ENCODE peak calls at places on chromosome 17, in nine cellular contexts. X, I, Z, L, R, E, Q, D and N are unnamed samples.

GRCh38 chr17:9985622-9986021 is 80.6 kb upstream of the RCVRN start:
- DNase-seq in X (no peak), I (no peak), Z (no peak), L (no peak), R (no peak), E (no peak), Q (no peak), D (no peak), N (no peak)

GRCh38 chr17:64096037-64096436 is 33.9 kb downstream of the ERN1 start:
- DNase-seq in X (no peak), I (no peak), Z (no peak), L (no peak), R (no peak), E (no peak), Q (no peak), D (no peak), N (no peak)

GRCh38 chr17:81481011-81481799 is 31.4 kb downstream of the ACTG1 start:
- DNase-seq in X (peak), I (no peak), Z (peak), L (no peak), R (no peak), E (peak), Q (peak), D (peak), N (peak)

GRCh38 chr17:44906010-44906646 is 6.9 kb upstream of the EFTUD2 start:
- DNase-seq in X (no peak), I (no peak), Z (no peak), L (no peak), R (no peak), E (no peak), Q (no peak), D (no peak), N (no peak)

GRCh38 chr17:266701-267656 is 85.5 kb upstream of the DOC2B start:
- DNase-seq in X (peak), I (peak), Z (peak), L (no peak), R (no peak), E (peak), Q (peak), D (peak), N (no peak)

GRCh38 chr17:40623419-40624217 is 24.0 kb downstream of the SMARCE1 start:
- DNase-seq in X (no peak), I (no peak), Z (no peak), L (no peak), R (no peak), E (no peak), Q (no peak), D (no peak), N (peak)

GRCh38 chr17:3959295-3959899 is 4.8 kb downstream of the ATP2A3 start:
- DNase-seq in X (no peak), I (peak), Z (no peak), L (no peak), R (no peak), E (no peak), Q (no peak), D (no peak), N (no peak)

GRCh38 chr17:34820922-34821321 is 140.3 kb downstream of the CCT6B start:
- DNase-seq in X (no peak), I (no peak), Z (no peak), L (no peak), R (no peak), E (no peak), Q (no peak), D (no peak), N (no peak)

GRCh38 chr17:63039899-63040602 is 74.0 kb downstream of the TANC2 start:
- DNase-seq in X (no peak), I (no peak), Z (no peak), L (no peak), R (no peak), E (no peak), Q (no peak), D (no peak), N (peak)

GRCh38 chr17:46910179-46910927 is 12.6 kb upstream of the GOSR2 start:
- DNase-seq in X (no peak), I (no peak), Z (no peak), L (no peak), R (no peak), E (no peak), Q (no peak), D (no peak), N (no peak)

GRCh38 chr17:73142763-73143395 is 21.9 kb upstream of the SSTR2 start:
- DNase-seq in X (no peak), I (no peak), Z (no peak), L (no peak), R (no peak), E (no peak), Q (no peak), D (no peak), N (no peak)

GRCh38 chr17:50882851-50883250 is 16.7 kb upstream of the TOB1 start:
- DNase-seq in X (no peak), I (no peak), Z (no peak), L (no peak), R (no peak), E (no peak), Q (no peak), D (no peak), N (no peak)

GRCh38 chr17:73369126-73369525 is 57.3 kb upstream of the CDC42EP4 start:
- DNase-seq in X (no peak), I (no peak), Z (no peak), L (no peak), R (no peak), E (no peak), Q (no peak), D (no peak), N (no peak)

GRCh38 chr17:43006639-43007551 is at the start of gene IFI35:
- DNase-seq in X (peak), I (peak), Z (peak), L (no peak), R (peak), E (peak), Q (peak), D (peak), N (peak)
- TF ChIP-seq CTCF in X (peak), I (peak), Z (peak), L (peak), R (no peak), E (peak), Q (peak), D (peak), N (peak)

DNA sequence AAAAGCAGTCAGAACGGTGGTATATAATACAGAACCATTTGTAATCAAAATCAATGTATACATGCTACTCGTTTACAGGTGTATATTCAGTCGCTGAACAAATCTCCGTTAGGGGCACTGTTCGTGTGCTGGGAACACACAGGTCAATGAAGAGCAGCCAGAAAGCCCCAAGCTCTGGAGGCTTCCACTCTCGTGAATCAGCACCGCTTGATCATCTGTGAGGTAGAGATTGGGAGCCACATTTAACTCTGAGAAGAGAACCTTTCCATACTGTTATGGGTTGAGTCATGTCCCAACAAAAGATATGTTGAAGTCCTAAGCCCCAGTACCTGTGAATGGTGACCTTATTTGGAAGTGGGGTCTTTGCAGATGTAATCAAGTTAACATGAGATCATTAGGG is 5.4 kb upstream of the CYTH1 start:
- DNase-seq in X (no peak), I (no peak), Z (no peak), L (no peak), R (no peak), E (no peak), Q (no peak), D (no peak), N (no peak)
- TF ChIP-seq CTCF in X (no peak), I (no peak), Z (no peak), L (no peak), R (no peak), E (no peak), Q (no peak), D (no peak), N (no peak)

DNA sequence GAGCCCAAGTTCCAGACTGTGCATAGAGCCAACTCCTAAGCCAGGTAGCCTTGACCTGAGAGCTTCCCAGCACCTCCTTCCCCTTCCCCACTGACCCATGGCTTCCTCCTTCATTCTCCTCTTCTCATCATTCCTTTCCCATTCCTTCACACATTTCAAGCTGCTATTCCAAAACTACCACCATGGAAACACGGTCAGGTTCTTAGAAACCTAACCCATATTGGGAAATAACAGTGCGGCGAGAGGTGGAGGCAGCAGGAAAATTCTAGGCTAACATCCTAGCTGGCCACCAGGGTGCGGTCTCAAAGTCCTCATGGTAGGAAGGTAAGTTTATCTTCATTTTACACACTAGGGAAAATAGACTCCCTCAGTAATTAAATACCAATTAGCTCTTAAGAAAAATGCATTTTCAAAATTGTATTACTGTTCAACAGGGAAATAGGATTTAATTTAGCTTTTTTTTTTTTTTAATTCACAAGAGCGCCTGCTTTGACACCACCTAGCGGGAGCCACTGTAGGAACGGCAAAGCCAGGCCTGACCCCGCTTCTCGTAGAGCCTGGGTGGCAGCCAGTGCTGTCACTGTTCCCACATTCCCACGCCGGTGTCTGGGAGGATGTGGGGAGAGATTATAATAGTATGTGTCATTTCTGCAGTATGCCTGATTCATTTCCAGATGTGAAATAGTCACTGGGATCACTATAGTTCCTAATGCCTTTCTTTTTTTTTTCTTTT is 14.0 kb upstream of the SPHK1 start:
- DNase-seq in X (peak), I (no peak), Z (peak), L (no peak), R (peak), E (peak), Q (peak), D (no peak), N (no peak)
- TF ChIP-seq CTCF in X (peak), I (no peak), Z (peak), L (peak), R (peak), E (peak), Q (peak), D (no peak), N (no peak)

GRCh38 chr17:58136669-58137279 is 11.4 kb upstream of the OR4D1 start:
- DNase-seq in X (no peak), I (no peak), Z (no peak), L (no peak), R (no peak), E (no peak), Q (no peak), D (no peak), N (no peak)
- TF ChIP-seq CTCF in X (no peak), I (no peak), Z (no peak), L (peak), R (no peak), E (peak), Q (peak), D (no peak), N (no peak)

DNA sequence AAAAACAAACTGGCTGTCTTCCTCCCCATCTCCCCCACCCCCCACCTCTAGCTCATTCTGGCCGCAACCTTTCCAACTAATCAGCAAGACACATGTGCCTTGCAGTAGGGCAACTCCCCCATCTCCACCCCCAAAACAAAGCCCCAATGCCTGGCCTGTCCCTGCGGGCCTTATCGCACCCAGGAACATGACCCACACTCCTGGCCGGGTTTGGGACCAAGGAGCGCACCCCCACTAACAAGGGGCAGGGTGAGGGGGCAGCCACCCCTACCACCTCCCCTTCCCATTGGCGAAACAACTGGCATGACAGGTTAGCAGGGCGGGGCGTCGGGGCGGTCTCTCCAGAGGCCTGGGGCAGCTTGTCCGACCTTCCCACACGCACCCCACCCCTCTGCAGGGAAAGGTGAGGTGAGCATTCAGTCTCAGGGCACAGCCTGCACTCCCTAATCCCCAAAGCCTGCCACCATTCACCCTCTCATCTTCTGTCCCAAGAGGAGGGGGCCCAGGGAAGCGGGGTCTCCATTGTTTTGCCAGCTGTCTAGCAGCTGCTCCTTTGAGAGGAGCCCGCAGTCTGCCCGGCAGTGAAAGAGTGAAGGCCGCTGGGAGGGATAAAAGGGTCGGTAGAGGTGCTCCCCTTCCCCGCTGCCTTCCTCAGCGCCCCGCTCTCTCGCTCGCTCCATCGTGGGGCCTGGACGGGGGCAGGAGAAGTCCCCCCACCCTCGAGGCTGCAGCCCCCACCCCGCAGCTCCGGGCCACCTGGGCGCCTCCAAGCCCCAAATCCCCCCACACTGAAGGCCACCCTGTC is 764 bp downstream of the MYO18A start:
- DNase-seq in X (no peak), I (peak), Z (peak), L (no peak), R (peak), E (peak), Q (peak), D (peak), N (no peak)
- TF ChIP-seq CTCF in X (no peak), I (no peak), Z (no peak), L (no peak), R (no peak), E (no peak), Q (no peak), D (no peak), N (no peak)

GRCh38 chr17:69056179-69056823 is 4.4 kb downstream of the ABCA9 start:
- DNase-seq in X (no peak), I (no peak), Z (no peak), L (no peak), R (no peak), E (no peak), Q (no peak), D (no peak), N (no peak)

GRCh38 chr17:69060835-69061234 is at the start of gene ABCA9:
- DNase-seq in X (no peak), I (no peak), Z (no peak), L (peak), R (no peak), E (no peak), Q (no peak), D (no peak), N (no peak)

GRCh38 chr17:69059458-69060205 is 1.1 kb downstream of the ABCA9 start:
- DNase-seq in X (no peak), I (no peak), Z (no peak), L (no peak), R (no peak), E (no peak), Q (no peak), D (no peak), N (no peak)

GRCh38 chr17:69057280-69057679 is 3.4 kb downstream of the ABCA9 start:
- DNase-seq in X (no peak), I (no peak), Z (no peak), L (no peak), R (no peak), E (no peak), Q (no peak), D (no peak), N (no peak)

DNA sequence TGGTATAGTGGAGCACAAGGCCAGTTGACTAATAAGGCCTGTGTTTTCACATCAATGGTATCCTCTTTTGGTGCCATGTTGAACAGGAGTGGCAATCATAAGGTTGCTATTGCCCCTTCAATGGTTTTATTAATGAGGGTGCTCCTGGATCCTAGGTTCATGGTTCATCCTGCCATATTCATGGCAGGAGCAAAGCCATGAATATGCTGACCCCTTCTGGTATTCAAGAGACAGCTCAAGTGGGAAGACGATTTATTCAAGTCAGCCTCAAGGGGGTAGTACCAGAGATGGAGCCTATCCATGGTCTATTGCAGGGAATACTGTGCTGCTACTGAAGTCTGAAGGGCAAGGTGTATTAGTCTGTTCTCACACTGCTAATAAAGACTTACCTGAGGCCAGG is 2.6 kb downstream of the ABCA9 start:
- DNase-seq in X (no peak), I (no peak), Z (no peak), L (no peak), R (no peak), E (no peak), Q (no peak), D (no peak), N (no peak)
- TF ChIP-seq CTCF in X (no peak), I (no peak), Z (no peak), L (peak), R (no peak), E (no peak), Q (peak), D (no peak), N (no peak)

DNA sequence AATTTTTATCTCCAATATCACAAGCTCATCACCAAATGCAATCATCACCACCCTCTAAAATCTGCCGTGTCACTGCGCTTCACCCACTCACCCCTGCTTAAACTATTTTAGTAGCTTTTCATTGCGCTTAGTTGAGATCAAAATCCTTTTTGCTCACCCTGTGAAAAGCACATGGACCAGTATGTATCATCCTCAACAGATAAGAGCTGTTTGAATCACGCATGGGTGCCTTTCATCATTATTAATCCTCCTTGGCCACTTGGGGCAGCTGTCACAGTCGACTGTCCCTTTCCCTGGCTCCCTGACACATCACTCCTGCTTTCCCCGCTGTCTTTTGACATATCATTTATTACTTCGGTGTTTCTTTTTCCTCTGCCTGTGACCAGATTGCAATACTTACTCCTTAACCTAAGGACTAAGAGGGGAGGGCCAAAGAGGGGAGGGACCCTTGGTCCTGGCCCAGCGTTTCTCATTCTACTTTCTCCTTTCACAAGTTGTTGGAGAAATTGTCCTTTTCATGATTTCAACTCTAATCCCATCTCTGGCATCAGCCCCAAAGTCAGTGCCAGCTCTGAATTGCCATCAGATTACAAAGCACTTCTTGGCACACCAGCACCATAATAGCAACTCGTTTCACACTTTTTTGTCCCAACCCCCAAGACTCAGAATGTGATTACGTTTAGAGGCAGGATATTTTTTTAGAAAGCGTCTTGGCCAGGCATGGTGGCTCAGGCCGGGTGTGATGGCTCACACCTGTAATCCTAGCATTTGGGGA is 8.6 kb upstream of the KDM6B start:
- DNase-seq in X (no peak), I (no peak), Z (no peak), L (no peak), R (no peak), E (no peak), Q (no peak), D (no peak), N (no peak)
- TF ChIP-seq CTCF in X (no peak), I (no peak), Z (no peak), L (peak), R (no peak), E (no peak), Q (no peak), D (no peak), N (peak)